ENCODE peak calls at places on chromosomes 2 and 18, in five cellular contexts. One of them, this sample, is unnamed.

GRCh38 chr2:239601201-239601851 is 200.5 kb upstream of the HDAC4 start:
- DNase-seq in CD4-positive, alpha-beta T cell: no peak
- DNase-seq in left lung: peak; percentile 49
- DNase-seq in neural crest cell: no peak
- DNase-seq in kidney: peak; percentile 53
- DNase-seq in this sample: no peak

GRCh38 chr2:216774620-216775019 is 79.3 kb upstream of the IGFBP5 start:
- DNase-seq in left lung: no peak
- DNase-seq in CD4-positive, alpha-beta T cell: no peak
- DNase-seq in neural crest cell: no peak
- DNase-seq in kidney: no peak
- DNase-seq in this sample: no peak

GRCh38 chr2:151315381-151315903 is 26.0 kb upstream of the NMI start:
- DNase-seq in CD4-positive, alpha-beta T cell: no peak
- DNase-seq in left lung: no peak
- DNase-seq in kidney: no peak
- DNase-seq in neural crest cell: no peak
- DNase-seq in this sample: no peak

GRCh38 chr2:72778410-72778809 is 47.4 kb downstream of the EXOC6B start:
- DNase-seq in CD4-positive, alpha-beta T cell: no peak
- DNase-seq in left lung: no peak
- DNase-seq in neural crest cell: no peak
- DNase-seq in kidney: no peak
- DNase-seq in this sample: no peak

GRCh38 chr2:196331143-196331542 is 159.8 kb upstream of the STK17B start:
- DNase-seq in CD4-positive, alpha-beta T cell: no peak
- DNase-seq in neural crest cell: no peak
- DNase-seq in left lung: no peak
- DNase-seq in kidney: no peak
- DNase-seq in this sample: no peak

GRCh38 chr2:98478861-98479770 is 34.5 kb downstream of the INPP4A start:
- DNase-seq in CD4-positive, alpha-beta T cell: peak; percentile 37
- DNase-seq in kidney: no peak
- DNase-seq in neural crest cell: no peak
- DNase-seq in left lung: no peak
- DNase-seq in this sample: no peak

GRCh38 chr18:36354989-36355388 is 57.5 kb downstream of the FHOD3 start:
- DNase-seq in kidney: no peak
- DNase-seq in left lung: no peak
- DNase-seq in neural crest cell: no peak
- DNase-seq in CD4-positive, alpha-beta T cell: no peak
- DNase-seq in this sample: no peak

GRCh38 chr2:203022751-203023150 is 8.1 kb downstream of the NBEAL1 start:
- DNase-seq in CD4-positive, alpha-beta T cell: no peak
- DNase-seq in neural crest cell: no peak
- DNase-seq in kidney: no peak
- DNase-seq in left lung: no peak
- DNase-seq in this sample: no peak

GRCh38 chr2:210198326-210198725 is 26.9 kb downstream of the ACADL start:
- DNase-seq in left lung: no peak
- DNase-seq in neural crest cell: no peak
- DNase-seq in kidney: no peak
- DNase-seq in CD4-positive, alpha-beta T cell: no peak
- DNase-seq in this sample: no peak

GRCh38 chr2:29895296-29895695 is 26.1 kb downstream of the ALK start:
- DNase-seq in kidney: no peak
- DNase-seq in CD4-positive, alpha-beta T cell: no peak
- DNase-seq in left lung: no peak
- DNase-seq in neural crest cell: no peak
- DNase-seq in this sample: no peak

GRCh38 chr2:53445376-53446072 is 322.1 kb upstream of the CHAC2 start:
- DNase-seq in CD4-positive, alpha-beta T cell: no peak
- DNase-seq in neural crest cell: no peak
- DNase-seq in left lung: no peak
- DNase-seq in kidney: no peak
- DNase-seq in this sample: no peak

GRCh38 chr2:97716695-97717617 is 3.6 kb downstream of the ZAP70 start:
- DNase-seq in kidney: peak; percentile 67
- DNase-seq in neural crest cell: no peak
- DNase-seq in left lung: no peak
- DNase-seq in CD4-positive, alpha-beta T cell: no peak
- DNase-seq in this sample: no peak

GRCh38 chr2:38653715-38654494 is 12.0 kb upstream of the GALM start:
- DNase-seq in CD4-positive, alpha-beta T cell: no peak
- DNase-seq in left lung: no peak
- DNase-seq in kidney: no peak
- DNase-seq in neural crest cell: no peak
- DNase-seq in this sample: no peak

GRCh38 chr2:152098033-152098797 is 629 bp downstream of the CACNB4 start:
- DNase-seq in CD4-positive, alpha-beta T cell: no peak
- DNase-seq in neural crest cell: peak; percentile 18
- DNase-seq in kidney: peak; percentile 75
- DNase-seq in left lung: peak; percentile 86
- DNase-seq in this sample: peak; percentile 58

GRCh38 chr2:136117391-136117841 is 533 bp downstream of the CXCR4 start:
- DNase-seq in CD4-positive, alpha-beta T cell: peak; percentile 49
- DNase-seq in neural crest cell: peak; percentile 45
- DNase-seq in left lung: peak; percentile 92
- DNase-seq in kidney: peak; percentile 89
- DNase-seq in this sample: peak; percentile 33

GRCh38 chr2:151795646-151796240 is 32.5 kb downstream of the ARL5A start:
- DNase-seq in kidney: no peak
- DNase-seq in CD4-positive, alpha-beta T cell: no peak
- DNase-seq in left lung: no peak
- DNase-seq in neural crest cell: no peak
- DNase-seq in this sample: no peak

GRCh38 chr18:48229445-48230052 is 179.6 kb downstream of the ZBTB7C start:
- DNase-seq in neural crest cell: no peak
- DNase-seq in kidney: no peak
- DNase-seq in CD4-positive, alpha-beta T cell: no peak
- DNase-seq in left lung: no peak
- DNase-seq in this sample: no peak

GRCh38 chr18:28281400-28281799 is 104.5 kb upstream of the CDH2 start:
- DNase-seq in kidney: no peak
- DNase-seq in left lung: no peak
- DNase-seq in neural crest cell: no peak
- DNase-seq in CD4-positive, alpha-beta T cell: no peak
- DNase-seq in this sample: no peak

GRCh38 chr2:41410011-41410410 is 637.8 kb upstream of the PKDCC start:
- DNase-seq in neural crest cell: no peak
- DNase-seq in kidney: no peak
- DNase-seq in CD4-positive, alpha-beta T cell: no peak
- DNase-seq in left lung: no peak
- DNase-seq in this sample: no peak
- TF ChIP-seq CTCF in neural crest cell: no peak
- TF ChIP-seq CTCF in kidney: no peak
- TF ChIP-seq CTCF in CD4-positive, alpha-beta T cell: no peak
- TF ChIP-seq CTCF in left lung: no peak
- TF ChIP-seq CTCF in this sample: no peak

GRCh38 chr2:84497285-84497684 is 19.0 kb upstream of the DNAH6 start:
- DNase-seq in CD4-positive, alpha-beta T cell: no peak
- DNase-seq in kidney: no peak
- DNase-seq in left lung: no peak
- DNase-seq in neural crest cell: no peak
- DNase-seq in this sample: no peak

GRCh38 chr2:84493494-84493893 is 22.8 kb upstream of the DNAH6 start:
- DNase-seq in neural crest cell: no peak
- DNase-seq in left lung: no peak
- DNase-seq in kidney: no peak
- DNase-seq in CD4-positive, alpha-beta T cell: no peak
- DNase-seq in this sample: no peak

GRCh38 chr2:84494070-84494469 is 22.2 kb upstream of the DNAH6 start:
- DNase-seq in kidney: no peak
- DNase-seq in CD4-positive, alpha-beta T cell: no peak
- DNase-seq in neural crest cell: no peak
- DNase-seq in left lung: no peak
- DNase-seq in this sample: no peak

GRCh38 chr2:84496386-84496785 is 19.9 kb upstream of the DNAH6 start:
- DNase-seq in CD4-positive, alpha-beta T cell: no peak
- DNase-seq in kidney: no peak
- DNase-seq in left lung: no peak
- DNase-seq in neural crest cell: no peak
- DNase-seq in this sample: no peak

GRCh38 chr2:84495539-84496146 is 20.7 kb upstream of the DNAH6 start:
- DNase-seq in kidney: no peak
- DNase-seq in left lung: no peak
- DNase-seq in neural crest cell: peak; percentile 10
- DNase-seq in CD4-positive, alpha-beta T cell: no peak
- DNase-seq in this sample: peak; percentile 41
- TF ChIP-seq CTCF in kidney: peak; percentile 62
- TF ChIP-seq CTCF in left lung: peak; percentile 74
- TF ChIP-seq CTCF in neural crest cell: peak; percentile 82
- TF ChIP-seq CTCF in CD4-positive, alpha-beta T cell: peak; percentile 77
- TF ChIP-seq CTCF in this sample: peak; percentile 67

DNA sequence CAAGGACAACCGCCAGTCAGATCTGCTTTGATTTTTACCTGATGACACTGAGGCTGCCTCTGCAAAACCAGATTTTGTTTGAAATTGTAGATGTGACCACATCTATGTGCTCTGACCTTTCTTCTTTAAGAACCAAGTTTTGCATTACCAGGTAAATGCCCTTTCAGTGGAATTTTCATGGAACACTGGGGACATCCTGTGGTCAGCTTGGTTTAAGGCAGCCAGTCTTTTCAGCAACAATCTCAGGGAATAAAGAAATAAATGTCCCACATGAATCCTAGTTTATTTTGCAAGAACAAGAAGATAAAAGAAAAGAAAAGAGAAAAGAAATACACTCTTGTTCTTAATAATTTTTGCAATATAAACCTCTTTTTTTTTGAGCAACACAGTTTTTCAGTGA is 90.6 kb downstream of the POU3F3 start:
- DNase-seq in CD4-positive, alpha-beta T cell: no peak
- DNase-seq in kidney: no peak
- DNase-seq in left lung: no peak
- DNase-seq in neural crest cell: peak; percentile 18
- DNase-seq in this sample: no peak
- TF ChIP-seq CTCF in CD4-positive, alpha-beta T cell: no peak
- TF ChIP-seq CTCF in kidney: peak; percentile 68
- TF ChIP-seq CTCF in left lung: no peak
- TF ChIP-seq CTCF in neural crest cell: peak; percentile 78
- TF ChIP-seq CTCF in this sample: no peak

DNA sequence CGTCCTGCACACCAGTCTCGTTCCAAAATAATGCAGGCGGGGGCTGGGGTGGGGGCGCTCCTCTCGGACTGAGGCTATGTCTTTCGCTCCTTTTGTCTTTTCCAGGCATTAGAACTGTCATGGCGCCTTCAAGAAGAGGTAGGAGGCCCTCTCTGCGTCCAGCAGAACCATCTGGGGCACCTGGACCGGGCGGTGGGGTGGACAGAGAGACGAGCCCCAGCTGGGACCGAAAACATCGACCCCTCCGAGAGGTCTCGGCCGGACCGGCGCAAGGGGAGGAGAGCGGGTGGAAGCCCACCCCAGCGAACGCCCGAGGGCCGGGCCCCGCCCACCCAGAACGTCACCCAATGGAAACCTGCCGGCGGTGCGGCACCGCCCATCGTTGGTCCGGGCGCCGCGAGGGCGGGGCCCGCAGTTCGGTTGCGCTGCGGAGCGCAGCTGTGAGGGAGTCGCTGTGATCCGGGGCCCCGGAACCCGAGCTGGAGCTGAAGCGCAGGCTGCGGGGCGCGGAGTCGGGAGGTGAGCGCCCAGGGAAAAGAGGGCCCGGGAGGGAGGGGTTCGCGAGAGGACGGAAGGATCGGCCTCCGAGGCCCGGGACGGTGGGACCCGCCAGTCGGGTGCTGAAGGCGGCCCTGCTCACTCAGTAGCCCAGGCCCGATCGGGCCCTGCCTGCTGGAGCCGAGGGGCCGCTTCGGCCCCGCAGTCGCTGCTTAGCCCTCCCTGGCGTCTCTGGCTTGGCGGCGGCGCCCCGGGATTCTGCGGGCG is at the start of gene NRBP1:
- DNase-seq in CD4-positive, alpha-beta T cell: peak; percentile 90
- DNase-seq in neural crest cell: peak; percentile 89
- DNase-seq in kidney: peak; percentile 97
- DNase-seq in left lung: peak; percentile 98
- DNase-seq in this sample: peak; percentile 97
- TF ChIP-seq CTCF in CD4-positive, alpha-beta T cell: no peak
- TF ChIP-seq CTCF in neural crest cell: no peak
- TF ChIP-seq CTCF in kidney: no peak
- TF ChIP-seq CTCF in left lung: no peak
- TF ChIP-seq CTCF in this sample: peak; percentile 28

GRCh38 chr2:75574106-75574505 is 13.4 kb upstream of the EVA1A start:
- DNase-seq in CD4-positive, alpha-beta T cell: no peak
- DNase-seq in left lung: no peak
- DNase-seq in kidney: no peak
- DNase-seq in neural crest cell: no peak
- DNase-seq in this sample: no peak
- TF ChIP-seq CTCF in CD4-positive, alpha-beta T cell: no peak
- TF ChIP-seq CTCF in left lung: no peak
- TF ChIP-seq CTCF in kidney: no peak
- TF ChIP-seq CTCF in neural crest cell: no peak
- TF ChIP-seq CTCF in this sample: no peak

DNA sequence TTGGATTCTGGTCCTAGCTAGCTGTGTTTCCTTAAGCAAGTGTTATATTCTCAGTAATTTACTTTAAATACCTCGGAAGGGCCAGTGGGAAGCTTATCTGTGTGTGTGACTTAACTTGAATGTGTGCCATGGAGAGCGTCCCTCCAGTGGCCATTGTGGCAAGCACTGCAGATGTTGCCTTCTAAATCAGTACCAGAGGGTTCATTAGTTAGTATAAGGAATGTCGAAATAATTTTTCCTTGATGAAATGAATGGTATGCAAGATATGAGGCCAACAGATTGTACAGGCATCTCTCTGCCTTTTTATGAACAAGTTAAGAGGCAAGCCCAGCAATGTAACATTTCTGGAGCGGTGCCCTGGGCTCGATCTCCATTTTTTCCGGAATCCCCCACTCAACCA is 52.0 kb downstream of the FBXO36 start:
- DNase-seq in kidney: no peak
- DNase-seq in CD4-positive, alpha-beta T cell: no peak
- DNase-seq in left lung: no peak
- DNase-seq in neural crest cell: no peak
- DNase-seq in this sample: no peak
- TF ChIP-seq CTCF in kidney: peak; percentile 10
- TF ChIP-seq CTCF in CD4-positive, alpha-beta T cell: no peak
- TF ChIP-seq CTCF in left lung: no peak
- TF ChIP-seq CTCF in neural crest cell: no peak
- TF ChIP-seq CTCF in this sample: no peak